ENCODE peak calls at places on chromosome 9, in ten cellular contexts. One of them, this sample, is unnamed. For H3K27me3, the result is how much of the 10 kb centered on the place peaks cover.

GRCh38 chr9:114592356-114592755 is 4.8 kb downstream of the ATP6V1G1 start:
- DNase-seq in uterus: no peak
- DNase-seq in mammary epithelial cell: peak
- DNase-seq in body of pancreas: peak
- DNase-seq in pancreas: no peak
- DNase-seq in astrocyte: no peak
- DNase-seq in H7: peak
- DNase-seq in adipocyte: peak
- DNase-seq in cardiac muscle cell: no peak
- DNase-seq in prostate gland: peak
- DNase-seq in this sample: peak

GRCh38 chr9:122131401-122131921 is 28.1 kb downstream of the NDUFA8 start:
- DNase-seq in uterus: no peak
- DNase-seq in mammary epithelial cell: no peak
- DNase-seq in body of pancreas: no peak
- DNase-seq in pancreas: no peak
- DNase-seq in astrocyte: no peak
- DNase-seq in H7: peak
- DNase-seq in adipocyte: no peak
- DNase-seq in cardiac muscle cell: no peak
- DNase-seq in prostate gland: no peak
- DNase-seq in this sample: no peak

GRCh38 chr9:71726723-71727122 is 41.6 kb downstream of the CEMIP2 start:
- DNase-seq in uterus: no peak
- DNase-seq in mammary epithelial cell: no peak
- DNase-seq in body of pancreas: no peak
- DNase-seq in pancreas: no peak
- DNase-seq in astrocyte: no peak
- DNase-seq in H7: no peak
- DNase-seq in adipocyte: no peak
- DNase-seq in cardiac muscle cell: no peak
- DNase-seq in prostate gland: no peak
- DNase-seq in this sample: no peak

GRCh38 chr9:122642226-122642625 is 15.2 kb downstream of the OR1B1 start:
- DNase-seq in uterus: no peak
- DNase-seq in mammary epithelial cell: peak
- DNase-seq in body of pancreas: no peak
- DNase-seq in pancreas: no peak
- DNase-seq in astrocyte: no peak
- DNase-seq in H7: no peak
- DNase-seq in adipocyte: peak
- DNase-seq in cardiac muscle cell: no peak
- DNase-seq in prostate gland: no peak
- DNase-seq in this sample: no peak

GRCh38 chr9:124858330-124859046 is 3.3 kb downstream of the RPL35 start:
- DNase-seq in uterus: no peak
- DNase-seq in mammary epithelial cell: no peak
- DNase-seq in body of pancreas: no peak
- DNase-seq in pancreas: no peak
- DNase-seq in astrocyte: no peak
- DNase-seq in H7: peak
- DNase-seq in adipocyte: no peak
- DNase-seq in cardiac muscle cell: no peak
- DNase-seq in prostate gland: no peak
- DNase-seq in this sample: no peak

GRCh38 chr9:22416692-22417060 is 29.9 kb upstream of the DMRTA1 start:
- DNase-seq in uterus: no peak
- DNase-seq in mammary epithelial cell: peak
- DNase-seq in body of pancreas: no peak
- DNase-seq in pancreas: no peak
- DNase-seq in astrocyte: peak
- DNase-seq in H7: no peak
- DNase-seq in adipocyte: peak
- DNase-seq in cardiac muscle cell: no peak
- DNase-seq in prostate gland: no peak
- DNase-seq in this sample: no peak

GRCh38 chr9:97788763-97789663 is 64.0 kb upstream of the FOXE1 start:
- DNase-seq in uterus: no peak
- DNase-seq in mammary epithelial cell: peak
- DNase-seq in body of pancreas: no peak
- DNase-seq in pancreas: no peak
- DNase-seq in astrocyte: no peak
- DNase-seq in H7: no peak
- DNase-seq in adipocyte: peak
- DNase-seq in cardiac muscle cell: no peak
- DNase-seq in prostate gland: no peak
- DNase-seq in this sample: no peak

GRCh38 chr9:121972501-121972981 is 120.6 kb downstream of the TTLL11 start:
- DNase-seq in uterus: no peak
- DNase-seq in mammary epithelial cell: peak
- DNase-seq in body of pancreas: peak
- DNase-seq in pancreas: peak
- DNase-seq in astrocyte: peak
- DNase-seq in H7: no peak
- DNase-seq in adipocyte: peak
- DNase-seq in cardiac muscle cell: peak
- DNase-seq in prostate gland: peak
- DNase-seq in this sample: no peak

GRCh38 chr9:696332-697090 is 145.0 kb upstream of the DMRT1 start:
- DNase-seq in uterus: peak
- DNase-seq in mammary epithelial cell: no peak
- DNase-seq in body of pancreas: peak
- DNase-seq in pancreas: no peak
- DNase-seq in astrocyte: peak
- DNase-seq in H7: no peak
- DNase-seq in adipocyte: peak
- DNase-seq in cardiac muscle cell: peak
- DNase-seq in prostate gland: peak
- DNase-seq in this sample: no peak

GRCh38 chr9:6024035-6024554 is 8.7 kb upstream of the RANBP6 start:
- DNase-seq in uterus: no peak
- DNase-seq in mammary epithelial cell: no peak
- DNase-seq in body of pancreas: no peak
- DNase-seq in pancreas: no peak
- DNase-seq in astrocyte: no peak
- DNase-seq in H7: peak
- DNase-seq in adipocyte: peak
- DNase-seq in cardiac muscle cell: no peak
- DNase-seq in prostate gland: no peak
- DNase-seq in this sample: peak

GRCh38 chr9:36878161-36878560 is 155.9 kb downstream of the PAX5 start:
- DNase-seq in uterus: no peak
- DNase-seq in mammary epithelial cell: no peak
- DNase-seq in body of pancreas: no peak
- DNase-seq in pancreas: no peak
- DNase-seq in astrocyte: no peak
- DNase-seq in H7: no peak
- DNase-seq in adipocyte: no peak
- DNase-seq in cardiac muscle cell: no peak
- DNase-seq in prostate gland: no peak
- DNase-seq in this sample: no peak

GRCh38 chr9:106106396-106106795 is 412.1 kb downstream of the TMEM38B start:
- DNase-seq in uterus: no peak
- DNase-seq in mammary epithelial cell: peak
- DNase-seq in body of pancreas: no peak
- DNase-seq in pancreas: no peak
- DNase-seq in astrocyte: no peak
- DNase-seq in H7: no peak
- DNase-seq in adipocyte: no peak
- DNase-seq in cardiac muscle cell: no peak
- DNase-seq in prostate gland: no peak
- DNase-seq in this sample: no peak

GRCh38 chr9:121249563-121249962 is 18.4 kb upstream of the GSN start:
- DNase-seq in uterus: no peak
- DNase-seq in mammary epithelial cell: no peak
- DNase-seq in body of pancreas: peak
- DNase-seq in pancreas: no peak
- DNase-seq in astrocyte: no peak
- DNase-seq in H7: no peak
- DNase-seq in adipocyte: no peak
- DNase-seq in cardiac muscle cell: no peak
- DNase-seq in prostate gland: no peak
- DNase-seq in this sample: no peak

GRCh38 chr9:29214702-29215248 is 1641.5 kb upstream of the C9orf72 start:
- DNase-seq in uterus: peak
- DNase-seq in mammary epithelial cell: peak
- DNase-seq in body of pancreas: no peak
- DNase-seq in pancreas: no peak
- DNase-seq in astrocyte: no peak
- DNase-seq in H7: peak
- DNase-seq in adipocyte: no peak
- DNase-seq in cardiac muscle cell: no peak
- DNase-seq in prostate gland: no peak
- DNase-seq in this sample: no peak

GRCh38 chr9:96136992-96137665 is 164.8 kb downstream of the HSD17B3 start:
- DNase-seq in uterus: no peak
- DNase-seq in mammary epithelial cell: no peak
- DNase-seq in body of pancreas: peak
- DNase-seq in pancreas: no peak
- DNase-seq in astrocyte: peak
- DNase-seq in H7: peak
- DNase-seq in adipocyte: peak
- DNase-seq in cardiac muscle cell: peak
- DNase-seq in prostate gland: peak
- DNase-seq in this sample: no peak
- H3K4me3 ChIP-seq in uterus: no peak
- H3K4me3 ChIP-seq in mammary epithelial cell: no peak
- H3K4me3 ChIP-seq in body of pancreas: no peak
- H3K4me3 ChIP-seq in pancreas: no peak
- H3K4me3 ChIP-seq in astrocyte: peak
- H3K4me3 ChIP-seq in H7: no peak
- H3K4me3 ChIP-seq in adipocyte: peak
- H3K4me3 ChIP-seq in cardiac muscle cell: no peak
- H3K4me3 ChIP-seq in prostate gland: no peak
- H3K4me3 ChIP-seq in this sample: no peak

DNA sequence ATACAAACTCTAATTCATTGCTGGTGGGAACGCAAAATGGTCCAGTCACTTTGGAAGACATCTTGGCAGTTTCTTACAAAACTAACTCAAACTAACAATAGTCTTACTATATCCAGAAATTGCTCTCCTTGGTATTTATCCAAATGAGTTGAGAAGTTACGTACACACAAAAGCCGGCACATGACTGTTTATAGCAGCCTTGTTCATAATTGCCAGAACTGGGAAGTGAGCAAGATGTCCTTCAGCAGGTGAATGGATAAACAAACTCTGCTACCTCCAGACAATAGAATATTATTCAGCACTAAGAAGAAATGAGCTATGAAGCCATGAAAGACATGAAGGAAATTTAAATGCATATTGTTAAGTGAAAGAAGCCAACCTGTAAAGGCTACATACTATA is 17.9 kb upstream of the GNAQ start:
- DNase-seq in uterus: no peak
- DNase-seq in mammary epithelial cell: no peak
- DNase-seq in body of pancreas: no peak
- DNase-seq in pancreas: no peak
- DNase-seq in astrocyte: no peak
- DNase-seq in H7: no peak
- DNase-seq in adipocyte: no peak
- DNase-seq in cardiac muscle cell: no peak
- DNase-seq in prostate gland: no peak
- DNase-seq in this sample: no peak
- H3K27me3 ChIP-seq in uterus: under half
- H3K27me3 ChIP-seq in mammary epithelial cell: under half
- H3K27me3 ChIP-seq in body of pancreas: under half
- H3K27me3 ChIP-seq in pancreas: under half
- H3K27me3 ChIP-seq in astrocyte: under half
- H3K27me3 ChIP-seq in H7: under half
- H3K27me3 ChIP-seq in adipocyte: under half
- H3K27me3 ChIP-seq in cardiac muscle cell: under half
- H3K27me3 ChIP-seq in prostate gland: under half
- H3K27me3 ChIP-seq in this sample: under half

GRCh38 chr9:136483589-136484152 is 831 bp upstream of the SEC16A start:
- DNase-seq in uterus: peak
- DNase-seq in mammary epithelial cell: peak
- DNase-seq in body of pancreas: peak
- DNase-seq in pancreas: peak
- DNase-seq in astrocyte: peak
- DNase-seq in H7: peak
- DNase-seq in adipocyte: peak
- DNase-seq in cardiac muscle cell: peak
- DNase-seq in prostate gland: peak
- DNase-seq in this sample: peak

GRCh38 chr9:136482793-136483588 is at the start of gene SEC16A:
- DNase-seq in uterus: peak
- DNase-seq in mammary epithelial cell: peak
- DNase-seq in body of pancreas: peak
- DNase-seq in pancreas: peak
- DNase-seq in astrocyte: peak
- DNase-seq in H7: peak
- DNase-seq in adipocyte: peak
- DNase-seq in cardiac muscle cell: peak
- DNase-seq in prostate gland: peak
- DNase-seq in this sample: peak

GRCh38 chr9:136485651-136486050 is 2.8 kb upstream of the SEC16A start:
- DNase-seq in uterus: no peak
- DNase-seq in mammary epithelial cell: no peak
- DNase-seq in body of pancreas: peak
- DNase-seq in pancreas: no peak
- DNase-seq in astrocyte: no peak
- DNase-seq in H7: no peak
- DNase-seq in adipocyte: no peak
- DNase-seq in cardiac muscle cell: no peak
- DNase-seq in prostate gland: no peak
- DNase-seq in this sample: no peak

GRCh38 chr9:136485049-136485647 is 2.3 kb upstream of the SEC16A start:
- DNase-seq in uterus: peak
- DNase-seq in mammary epithelial cell: peak
- DNase-seq in body of pancreas: peak
- DNase-seq in pancreas: peak
- DNase-seq in astrocyte: peak
- DNase-seq in H7: peak
- DNase-seq in adipocyte: peak
- DNase-seq in cardiac muscle cell: peak
- DNase-seq in prostate gland: peak
- DNase-seq in this sample: peak

GRCh38 chr9:136484153-136485048 is 1.6 kb upstream of the SEC16A start:
- DNase-seq in uterus: peak
- DNase-seq in mammary epithelial cell: peak
- DNase-seq in body of pancreas: peak
- DNase-seq in pancreas: peak
- DNase-seq in astrocyte: no peak
- DNase-seq in H7: no peak
- DNase-seq in adipocyte: no peak
- DNase-seq in cardiac muscle cell: no peak
- DNase-seq in prostate gland: peak
- DNase-seq in this sample: peak
- H3K4me3 ChIP-seq in uterus: peak
- H3K4me3 ChIP-seq in mammary epithelial cell: peak
- H3K4me3 ChIP-seq in body of pancreas: peak
- H3K4me3 ChIP-seq in pancreas: peak
- H3K4me3 ChIP-seq in astrocyte: peak
- H3K4me3 ChIP-seq in H7: peak
- H3K4me3 ChIP-seq in adipocyte: peak
- H3K4me3 ChIP-seq in cardiac muscle cell: peak
- H3K4me3 ChIP-seq in prostate gland: peak
- H3K4me3 ChIP-seq in this sample: peak

DNA sequence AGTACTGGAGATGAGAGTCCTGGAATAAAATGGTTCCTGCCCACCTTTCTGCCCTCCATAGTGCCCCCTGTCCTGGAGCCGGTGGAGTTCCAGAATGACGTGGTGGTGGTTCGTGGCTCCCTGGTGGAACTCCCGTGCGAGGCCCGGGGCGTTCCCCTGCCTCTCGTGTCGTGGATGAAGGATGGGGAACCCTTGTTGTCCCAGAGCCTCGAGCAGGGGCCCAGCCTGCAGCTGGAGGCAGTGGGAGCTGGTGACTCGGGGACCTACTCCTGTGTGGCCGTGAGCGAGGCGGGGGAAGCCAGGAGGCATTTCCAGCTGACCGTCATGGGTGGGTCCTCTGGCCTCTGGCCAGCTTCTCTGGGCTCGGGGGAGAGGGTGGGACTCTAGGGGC is 51.1 kb upstream of the ASS1 start:
- DNase-seq in uterus: no peak
- DNase-seq in mammary epithelial cell: no peak
- DNase-seq in body of pancreas: no peak
- DNase-seq in pancreas: no peak
- DNase-seq in astrocyte: no peak
- DNase-seq in H7: no peak
- DNase-seq in adipocyte: no peak
- DNase-seq in cardiac muscle cell: no peak
- DNase-seq in prostate gland: no peak
- DNase-seq in this sample: no peak
- H3K27me3 ChIP-seq in uterus: under half
- H3K27me3 ChIP-seq in mammary epithelial cell: under half
- H3K27me3 ChIP-seq in body of pancreas: under half
- H3K27me3 ChIP-seq in pancreas: under half
- H3K27me3 ChIP-seq in astrocyte: under half
- H3K27me3 ChIP-seq in H7: under half
- H3K27me3 ChIP-seq in adipocyte: under half
- H3K27me3 ChIP-seq in cardiac muscle cell: under half
- H3K27me3 ChIP-seq in prostate gland: under half
- H3K27me3 ChIP-seq in this sample: under half

This sample was measured in CD4-positive, alpha-beta memory T cell.